ENCODE peak calls at places on chromosome 12, in eight cellular contexts. W, H, K, I, N, V, X and G are unnamed samples.

GRCh38 chr12:58030566-58031279 is 89.4 kb downstream of the ATP23 start:
- DNase-seq in W (no peak), H (no peak), K (no peak), I (no peak), N (no peak), V (peak), X (no peak), G (no peak)

GRCh38 chr12:52681551-52682380 is 1.6 kb upstream of the KRT1 start:
- DNase-seq in W (no peak), H (no peak), K (no peak), I (no peak), N (no peak), V (no peak), X (no peak), G (no peak)

GRCh38 chr12:1880153-1880845 is 38.2 kb downstream of the CACNA2D4 start:
- DNase-seq in W (no peak), H (peak), K (no peak), I (no peak), N (no peak), V (no peak), X (no peak), G (no peak)

GRCh38 chr12:119204137-119204536 is 25.4 kb downstream of the HSPB8 start:
- DNase-seq in W (no peak), H (no peak), K (no peak), I (no peak), N (no peak), V (no peak), X (no peak), G (no peak)

GRCh38 chr12:69291278-69291593 is 51.9 kb downstream of the CPSF6 start:
- DNase-seq in W (no peak), H (no peak), K (no peak), I (no peak), N (no peak), V (no peak), X (no peak), G (no peak)

GRCh38 chr12:48999371-49000131 is at the start of gene DDN:
- DNase-seq in W (peak), H (peak), K (peak), I (no peak), N (no peak), V (peak), X (peak), G (no peak)

GRCh38 chr12:111056618-111057521 is 136.5 kb upstream of the MYL2 start:
- DNase-seq in W (no peak), H (no peak), K (no peak), I (no peak), N (no peak), V (peak), X (peak), G (no peak)

GRCh38 chr12:130881548-130881947 is 9.7 kb downstream of the RAN start:
- DNase-seq in W (no peak), H (no peak), K (no peak), I (no peak), N (no peak), V (no peak), X (no peak), G (no peak)

GRCh38 chr12:92145481-92145730 is 240 bp downstream of the BTG1 start:
- DNase-seq in W (no peak), H (no peak), K (no peak), I (peak), N (no peak), V (no peak), X (no peak), G (no peak)

DNA sequence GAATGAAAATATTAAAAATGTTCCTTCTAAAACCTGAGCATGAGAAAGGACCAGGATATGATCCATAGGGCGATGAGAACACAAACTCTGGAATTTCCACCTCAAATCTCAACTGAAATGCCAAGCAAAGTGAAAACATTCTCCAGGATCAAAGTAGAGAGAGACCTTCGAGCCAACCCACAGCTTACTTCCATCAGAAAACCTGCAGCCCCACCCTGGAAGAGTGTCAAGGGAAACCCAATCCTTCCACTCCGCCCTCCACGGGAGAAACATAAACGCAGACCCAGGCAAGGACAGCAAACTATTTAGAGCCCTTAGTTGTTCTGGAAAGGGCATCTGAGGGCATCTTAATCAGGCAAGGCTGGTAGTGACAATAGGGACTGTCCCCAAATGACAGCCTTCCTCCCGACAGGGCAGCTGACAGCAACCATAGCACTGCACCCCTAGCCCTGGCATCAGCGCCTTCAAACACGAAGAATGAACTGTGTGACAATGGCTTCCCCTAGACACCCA is 21.8 kb downstream of the SLC15A4 start:
- DNase-seq in W (no peak), H (no peak), K (no peak), I (no peak), N (no peak), V (no peak), X (no peak), G (no peak)
- TF ChIP-seq POLR2A in W (no peak), H (no peak), K (no peak), I (no peak), N (no peak), V (no peak), X (peak), G (no peak)

DNA sequence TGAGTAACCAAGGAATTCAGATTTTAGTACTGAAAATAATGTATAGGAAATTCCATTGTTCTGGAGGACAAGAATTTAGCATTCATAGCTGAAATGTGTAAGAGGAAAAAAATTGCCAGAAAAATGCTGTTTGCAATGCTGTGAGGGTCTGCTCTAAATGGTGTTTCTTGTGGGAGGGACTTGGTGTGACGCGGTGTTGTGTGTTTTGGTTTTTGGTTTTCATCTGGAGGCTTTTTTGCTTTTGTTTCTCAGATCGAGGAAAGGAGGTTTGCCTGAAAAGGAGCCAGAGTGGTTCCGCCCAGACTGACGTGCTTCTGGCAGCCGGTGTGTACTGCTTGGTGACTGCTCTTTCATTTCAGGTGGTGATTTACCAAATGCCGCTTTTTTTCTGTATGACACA is 211.8 kb upstream of the HMGA2 start:
- DNase-seq in W (peak), H (no peak), K (no peak), I (no peak), N (peak), V (no peak), X (no peak), G (no peak)
- TF ChIP-seq POLR2A in W (no peak), H (no peak), K (no peak), I (no peak), N (no peak), V (no peak), X (no peak), G (no peak)

DNA sequence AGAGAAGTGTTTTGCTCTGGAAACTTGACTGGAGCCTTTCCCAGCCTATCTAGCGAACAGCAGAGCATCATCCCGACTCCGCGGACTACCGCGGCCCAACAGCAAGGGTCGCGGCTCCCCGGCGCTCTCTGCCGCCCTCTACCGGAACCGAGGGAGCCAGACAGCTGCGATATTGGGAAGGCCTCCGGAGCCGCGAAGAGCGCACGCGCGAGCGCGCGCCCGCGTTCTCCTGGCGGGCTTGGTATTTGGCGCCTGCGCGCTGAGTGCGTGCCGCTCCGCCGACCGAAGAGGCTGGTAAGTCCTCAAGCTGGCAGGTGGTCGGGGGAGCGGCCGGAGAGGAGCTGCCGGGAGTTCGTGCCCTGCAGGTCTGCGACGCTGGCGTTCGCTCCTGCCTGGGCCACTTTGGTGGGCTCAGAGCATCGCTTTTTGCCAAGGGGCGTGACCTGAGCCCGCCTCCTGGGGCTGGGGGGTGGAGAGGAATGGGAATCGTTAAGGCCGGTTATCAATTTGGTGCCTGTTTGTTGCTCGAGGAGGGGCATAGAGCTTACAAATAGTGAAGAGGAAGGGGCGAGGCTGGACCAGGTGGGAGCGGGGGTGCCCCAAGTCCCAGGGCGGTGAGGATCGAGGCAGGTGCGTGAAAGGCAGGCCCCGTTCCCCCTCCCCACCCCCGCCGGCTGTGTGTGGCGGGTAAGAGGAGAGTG is at the start of gene TMEM106C:
- DNase-seq in W (peak), H (peak), K (peak), I (peak), N (peak), V (peak), X (peak), G (peak)
- TF ChIP-seq POLR2A in W (peak), H (peak), K (no peak), I (peak), N (peak), V (peak), X (peak), G (peak)

GRCh38 chr12:46256942-46257341 is 11.9 kb downstream of the SLC38A1 start:
- DNase-seq in W (no peak), H (no peak), K (no peak), I (no peak), N (no peak), V (no peak), X (no peak), G (no peak)
- TF ChIP-seq POLR2A in W (no peak), H (no peak), K (no peak), I (no peak), N (no peak), V (no peak), X (no peak), G (no peak)

GRCh38 chr12:82686223-82687019 is at the start of gene TMTC2:
- DNase-seq in W (peak), H (peak), K (peak), I (peak), N (peak), V (peak), X (peak), G (peak)
- TF ChIP-seq POLR2A in W (peak), H (peak), K (peak), I (peak), N (peak), V (peak), X (peak), G (peak)

GRCh38 chr12:11712491-11712890 is 63.0 kb downstream of the ETV6 start:
- DNase-seq in W (no peak), H (no peak), K (no peak), I (no peak), N (no peak), V (no peak), X (no peak), G (no peak)
- TF ChIP-seq POLR2A in W (no peak), H (no peak), K (no peak), I (no peak), N (no peak), V (no peak), X (no peak), G (no peak)

DNA sequence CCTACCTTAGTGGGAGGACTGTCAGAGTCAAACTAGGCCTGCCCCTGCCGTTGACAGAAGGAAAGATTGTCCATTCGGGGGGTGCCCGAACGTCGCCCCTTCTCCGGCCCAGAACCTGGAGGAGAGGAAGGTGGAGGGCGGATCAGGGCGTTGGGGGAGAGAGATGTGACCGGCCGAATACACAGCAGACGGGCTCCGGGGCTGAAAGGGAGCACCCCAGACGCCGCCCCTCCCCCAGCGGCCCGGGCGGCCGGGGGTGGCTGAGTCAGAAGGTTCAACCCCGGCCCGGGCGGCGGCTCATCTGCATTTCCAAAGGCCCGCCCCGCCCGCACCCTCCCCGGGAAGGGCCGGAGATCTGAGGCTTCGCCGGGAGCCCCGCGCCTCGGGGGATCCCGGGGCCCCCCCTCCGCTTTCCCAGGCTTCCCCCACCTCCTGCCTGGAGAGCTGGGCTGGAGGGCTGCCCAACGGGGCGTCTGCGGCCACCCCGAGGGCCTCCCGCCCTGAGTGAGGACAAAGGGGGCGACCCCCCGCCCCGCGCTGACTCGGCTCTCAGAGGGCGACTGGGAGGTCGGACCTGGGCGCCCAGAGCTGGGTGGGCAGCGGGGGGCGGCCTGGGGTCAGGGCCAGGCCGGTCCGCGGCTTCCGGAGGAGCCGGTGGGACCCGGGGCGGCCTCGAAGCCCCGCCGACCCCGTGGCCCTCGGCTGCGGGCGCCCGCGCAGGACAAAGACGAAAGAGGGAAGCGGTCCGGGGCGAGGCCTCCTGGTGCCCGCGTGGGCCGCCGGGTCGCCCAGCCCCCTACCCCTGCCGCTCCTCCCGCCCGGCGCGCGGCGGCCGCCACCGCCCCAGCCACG is 3.7 kb upstream of the SETD1B start:
- DNase-seq in W (peak), H (peak), K (peak), I (peak), N (peak), V (peak), X (peak), G (peak)
- TF ChIP-seq POLR2A in W (peak), H (peak), K (no peak), I (peak), N (peak), V (no peak), X (peak), G (no peak)

DNA sequence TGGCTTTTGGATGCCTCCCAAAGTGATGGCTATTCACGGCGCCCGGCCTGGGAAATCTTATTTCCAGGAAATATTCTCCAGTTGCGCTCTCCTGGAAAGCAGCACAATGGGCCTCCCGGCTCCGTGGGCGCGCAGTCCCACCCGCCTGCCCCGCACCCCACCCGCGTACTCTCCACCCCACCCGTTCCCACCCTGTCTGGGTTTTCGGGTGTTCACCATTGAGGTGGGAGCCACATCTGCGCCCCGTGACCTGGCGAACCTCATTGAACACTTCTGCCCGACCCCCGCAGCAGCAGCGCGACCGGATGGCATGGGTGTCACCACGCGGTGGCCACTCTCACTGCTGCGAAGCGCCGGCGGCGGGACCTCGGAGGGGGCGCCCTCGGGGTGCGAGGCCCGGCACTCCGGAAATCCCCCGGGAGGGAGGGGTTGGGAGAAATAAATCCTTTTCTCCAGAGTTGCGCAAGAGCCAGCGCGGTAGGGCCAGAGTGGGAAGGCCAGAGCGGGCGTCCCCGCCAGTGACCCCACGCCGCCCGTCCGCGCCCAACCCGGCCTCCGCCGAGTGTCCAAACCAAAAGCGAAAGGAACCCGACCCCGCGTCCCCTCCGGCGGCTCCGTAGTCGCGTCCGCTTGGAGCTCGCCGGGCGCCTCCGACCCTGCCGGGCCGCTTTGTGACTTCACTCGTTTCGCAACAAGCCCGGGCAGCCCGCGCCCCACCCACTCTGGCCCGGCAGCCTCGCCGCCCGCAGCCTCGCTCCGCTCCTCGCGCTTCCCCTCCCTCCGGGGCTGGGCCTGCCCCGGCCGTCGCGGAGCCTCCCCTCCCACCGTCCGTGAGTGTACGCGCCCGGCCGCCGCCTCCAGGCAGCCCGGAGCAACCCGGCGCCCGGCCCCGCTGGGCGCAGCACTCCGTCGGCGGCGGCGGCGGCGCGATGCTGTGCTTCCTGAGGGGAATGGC is at the start of gene DRAM1:
- DNase-seq in W (peak), H (peak), K (peak), I (peak), N (peak), V (peak), X (peak), G (peak)
- TF ChIP-seq POLR2A in W (peak), H (peak), K (peak), I (peak), N (peak), V (peak), X (peak), G (peak)